ENCODE peak calls at places on chromosome 2, in five cellular contexts. One of them, this sample, is unnamed. For H3K4me1, the result is how much of the 10 kb centered on the place peaks cover.

GRCh38 chr2:22124003-22124402 is 1000.2 kb downstream of the TDRD15 start:
- DNase-seq in GM23248: no peak
- DNase-seq in HCT116: no peak
- DNase-seq in keratinocyte: no peak
- DNase-seq in PC-3: no peak
- DNase-seq in this sample: no peak

GRCh38 chr2:232890536-232890895 is 20.5 kb downstream of the SNORC start:
- DNase-seq in GM23248: no peak
- DNase-seq in HCT116: no peak
- DNase-seq in keratinocyte: no peak
- DNase-seq in PC-3: no peak
- DNase-seq in this sample: no peak

GRCh38 chr2:179861027-179861776 is at the start of gene ZNF385B:
- DNase-seq in GM23248: peak
- DNase-seq in HCT116: no peak
- DNase-seq in keratinocyte: no peak
- DNase-seq in PC-3: peak
- DNase-seq in this sample: peak

GRCh38 chr2:189580662-189581353 is at the start of gene SLC40A1:
- DNase-seq in GM23248: peak
- DNase-seq in HCT116: no peak
- DNase-seq in keratinocyte: no peak
- DNase-seq in PC-3: peak
- DNase-seq in this sample: peak

GRCh38 chr2:53452957-53453748 is 314.5 kb upstream of the CHAC2 start:
- DNase-seq in GM23248: no peak
- DNase-seq in HCT116: no peak
- DNase-seq in keratinocyte: no peak
- DNase-seq in PC-3: no peak
- DNase-seq in this sample: no peak

GRCh38 chr2:85611217-85611704 is 605 bp downstream of the C2orf68 start:
- DNase-seq in GM23248: peak
- DNase-seq in HCT116: no peak
- DNase-seq in keratinocyte: no peak
- DNase-seq in PC-3: no peak
- DNase-seq in this sample: no peak

GRCh38 chr2:10467401-10467800 is 19.3 kb upstream of the ODC1 start:
- DNase-seq in GM23248: no peak
- DNase-seq in HCT116: no peak
- DNase-seq in keratinocyte: no peak
- DNase-seq in PC-3: no peak
- DNase-seq in this sample: no peak

GRCh38 chr2:130372055-130372832 is 16.4 kb downstream of the PTPN18 start:
- DNase-seq in GM23248: peak
- DNase-seq in HCT116: peak
- DNase-seq in keratinocyte: peak
- DNase-seq in PC-3: no peak
- DNase-seq in this sample: peak

GRCh38 chr2:209772316-209772715 is 684 bp downstream of the UNC80 start:
- DNase-seq in GM23248: no peak
- DNase-seq in HCT116: no peak
- DNase-seq in keratinocyte: no peak
- DNase-seq in PC-3: no peak
- DNase-seq in this sample: no peak

GRCh38 chr2:121527009-121527682 is 3.5 kb upstream of the RNU4ATAC start:
- DNase-seq in GM23248: no peak
- DNase-seq in HCT116: no peak
- DNase-seq in keratinocyte: peak
- DNase-seq in PC-3: peak
- DNase-seq in this sample: peak

GRCh38 chr2:217105733-217106649 is 246.1 kb upstream of the TNP1 start:
- DNase-seq in GM23248: peak
- DNase-seq in HCT116: peak
- DNase-seq in keratinocyte: peak
- DNase-seq in PC-3: peak
- DNase-seq in this sample: peak

GRCh38 chr2:75260946-75261345 is 61.6 kb upstream of the TACR1 start:
- DNase-seq in GM23248: no peak
- DNase-seq in HCT116: no peak
- DNase-seq in keratinocyte: no peak
- DNase-seq in PC-3: no peak
- DNase-seq in this sample: no peak

GRCh38 chr2:20523053-20523452 is 76.2 kb downstream of the RHOB start:
- DNase-seq in GM23248: no peak
- DNase-seq in HCT116: no peak
- DNase-seq in keratinocyte: no peak
- DNase-seq in PC-3: no peak
- DNase-seq in this sample: no peak

GRCh38 chr2:130251865-130252620 is 53.8 kb upstream of the TUBA3E start:
- DNase-seq in GM23248: no peak
- DNase-seq in HCT116: no peak
- DNase-seq in keratinocyte: no peak
- DNase-seq in PC-3: no peak
- DNase-seq in this sample: no peak

GRCh38 chr2:225091336-225091735 is 49.1 kb upstream of the DOCK10 start:
- DNase-seq in GM23248: peak
- DNase-seq in HCT116: peak
- DNase-seq in keratinocyte: peak
- DNase-seq in PC-3: peak
- DNase-seq in this sample: peak

GRCh38 chr2:228017784-228018183 is 146.4 kb downstream of the DAW1 start:
- DNase-seq in GM23248: no peak
- DNase-seq in HCT116: no peak
- DNase-seq in keratinocyte: no peak
- DNase-seq in PC-3: no peak
- DNase-seq in this sample: no peak

GRCh38 chr2:96340493-96341414 is 5.2 kb downstream of the NCAPH start:
- DNase-seq in GM23248: peak
- DNase-seq in HCT116: no peak
- DNase-seq in keratinocyte: no peak
- DNase-seq in PC-3: peak
- DNase-seq in this sample: no peak

GRCh38 chr2:229350117-229350805 is 79.2 kb upstream of the PID1 start:
- DNase-seq in GM23248: peak
- DNase-seq in HCT116: no peak
- DNase-seq in keratinocyte: no peak
- DNase-seq in PC-3: peak
- DNase-seq in this sample: peak

GRCh38 chr2:173719471-173719870 is 245.7 kb downstream of the SP3 start:
- DNase-seq in GM23248: no peak
- DNase-seq in HCT116: no peak
- DNase-seq in keratinocyte: no peak
- DNase-seq in PC-3: no peak
- DNase-seq in this sample: no peak

GRCh38 chr2:45975752-45976517 is 321.3 kb upstream of the EPAS1 start:
- DNase-seq in GM23248: no peak
- DNase-seq in HCT116: no peak
- DNase-seq in keratinocyte: no peak
- DNase-seq in PC-3: no peak
- DNase-seq in this sample: no peak

GRCh38 chr2:39266139-39266805 is 22.5 kb upstream of the CDKL4 start:
- DNase-seq in GM23248: peak
- DNase-seq in HCT116: no peak
- DNase-seq in keratinocyte: no peak
- DNase-seq in PC-3: no peak
- DNase-seq in this sample: peak

GRCh38 chr2:60518567-60518966 is 34.9 kb downstream of the BCL11A start:
- DNase-seq in GM23248: peak
- DNase-seq in HCT116: no peak
- DNase-seq in keratinocyte: no peak
- DNase-seq in PC-3: no peak
- DNase-seq in this sample: no peak

GRCh38 chr2:74915743-74916142 is 42.7 kb upstream of the POLE4 start:
- DNase-seq in GM23248: no peak
- DNase-seq in HCT116: no peak
- DNase-seq in keratinocyte: no peak
- DNase-seq in PC-3: peak
- DNase-seq in this sample: peak

GRCh38 chr2:195252018-195252417 is 405.0 kb upstream of the SLC39A10 start:
- DNase-seq in GM23248: no peak
- DNase-seq in HCT116: no peak
- DNase-seq in keratinocyte: no peak
- DNase-seq in PC-3: no peak
- DNase-seq in this sample: no peak

GRCh38 chr2:202589582-202589949 is 45.2 kb upstream of the FAM117B start:
- DNase-seq in GM23248: no peak
- DNase-seq in HCT116: no peak
- DNase-seq in keratinocyte: no peak
- DNase-seq in PC-3: no peak
- DNase-seq in this sample: no peak

GRCh38 chr2:212863185-212863588 is 288.2 kb downstream of the IKZF2 start:
- DNase-seq in GM23248: peak
- DNase-seq in HCT116: peak
- DNase-seq in keratinocyte: no peak
- DNase-seq in PC-3: peak
- DNase-seq in this sample: peak

GRCh38 chr2:182240862-182241371 is 185.9 kb downstream of the PDE1A start:
- DNase-seq in GM23248: peak
- DNase-seq in HCT116: peak
- DNase-seq in keratinocyte: no peak
- DNase-seq in PC-3: peak
- DNase-seq in this sample: peak

GRCh38 chr2:203347375-203347774 is 19.2 kb downstream of the ABI2 start:
- DNase-seq in GM23248: no peak
- DNase-seq in HCT116: no peak
- DNase-seq in keratinocyte: no peak
- DNase-seq in PC-3: no peak
- DNase-seq in this sample: no peak

GRCh38 chr2:649461-650342 is 27.5 kb downstream of the TMEM18 start:
- DNase-seq in GM23248: no peak
- DNase-seq in HCT116: no peak
- DNase-seq in keratinocyte: no peak
- DNase-seq in PC-3: no peak
- DNase-seq in this sample: no peak

GRCh38 chr2:71348302-71348701 is 16.7 kb downstream of the ZNF638 start:
- DNase-seq in GM23248: peak
- DNase-seq in HCT116: no peak
- DNase-seq in keratinocyte: no peak
- DNase-seq in PC-3: peak
- DNase-seq in this sample: peak

GRCh38 chr2:7378642-7379041 is 461.4 kb downstream of the RNF144A start:
- DNase-seq in GM23248: no peak
- DNase-seq in HCT116: no peak
- DNase-seq in keratinocyte: no peak
- DNase-seq in PC-3: no peak
- DNase-seq in this sample: no peak

GRCh38 chr2:84309281-84309680 is 149.8 kb downstream of the SUCLG1 start:
- DNase-seq in GM23248: no peak
- DNase-seq in HCT116: no peak
- DNase-seq in keratinocyte: no peak
- DNase-seq in PC-3: no peak
- DNase-seq in this sample: no peak

GRCh38 chr2:193187816-193188215 is 993.1 kb upstream of the TMEFF2 start:
- DNase-seq in GM23248: peak
- DNase-seq in HCT116: no peak
- DNase-seq in keratinocyte: no peak
- DNase-seq in PC-3: no peak
- DNase-seq in this sample: no peak

GRCh38 chr2:10267036-10267435 is 35.7 kb upstream of the HPCAL1 start:
- DNase-seq in GM23248: no peak
- DNase-seq in HCT116: no peak
- DNase-seq in keratinocyte: no peak
- DNase-seq in PC-3: no peak
- DNase-seq in this sample: no peak

GRCh38 chr2:118841450-118841827 is 6.0 kb downstream of the EN1 start:
- DNase-seq in GM23248: no peak
- DNase-seq in HCT116: no peak
- DNase-seq in keratinocyte: no peak
- DNase-seq in PC-3: no peak
- DNase-seq in this sample: no peak

GRCh38 chr2:159124931-159125467 is 156.6 kb downstream of the TANC1 start:
- DNase-seq in GM23248: peak
- DNase-seq in HCT116: no peak
- DNase-seq in keratinocyte: no peak
- DNase-seq in PC-3: peak
- DNase-seq in this sample: no peak

GRCh38 chr2:45585267-45585861 is 25.7 kb downstream of the SRBD1 start:
- DNase-seq in GM23248: peak
- DNase-seq in HCT116: peak
- DNase-seq in keratinocyte: no peak
- DNase-seq in PC-3: peak
- DNase-seq in this sample: peak

GRCh38 chr2:8009010-8009597 is 672.8 kb upstream of the ID2 start:
- DNase-seq in GM23248: peak
- DNase-seq in HCT116: no peak
- DNase-seq in keratinocyte: no peak
- DNase-seq in PC-3: peak
- DNase-seq in this sample: no peak

GRCh38 chr2:2809771-2810170 is 478.7 kb upstream of the MYT1L start:
- DNase-seq in GM23248: no peak
- DNase-seq in HCT116: no peak
- DNase-seq in keratinocyte: no peak
- DNase-seq in PC-3: no peak
- DNase-seq in this sample: no peak
- H3K9ac ChIP-seq in GM23248: no peak
- H3K9ac ChIP-seq in HCT116: no peak
- H3K9ac ChIP-seq in keratinocyte: no peak
- H3K9ac ChIP-seq in PC-3: no peak
- H3K9ac ChIP-seq in this sample: no peak

GRCh38 chr2:136057023-136057801 is 60.7 kb downstream of the CXCR4 start:
- DNase-seq in GM23248: no peak
- DNase-seq in HCT116: no peak
- DNase-seq in keratinocyte: no peak
- DNase-seq in PC-3: no peak
- DNase-seq in this sample: no peak
- H3K4me1 ChIP-seq in GM23248: under half
- H3K4me1 ChIP-seq in HCT116: under half
- H3K4me1 ChIP-seq in keratinocyte: under half
- H3K4me1 ChIP-seq in PC-3: under half
- H3K4me1 ChIP-seq in this sample: under half

GRCh38 chr2:58428553-58429284 is 187.6 kb upstream of the FANCL start:
- DNase-seq in GM23248: peak
- DNase-seq in HCT116: no peak
- DNase-seq in keratinocyte: no peak
- DNase-seq in PC-3: no peak
- DNase-seq in this sample: peak
- TF ChIP-seq EZH2 in GM23248: no peak
- TF ChIP-seq EZH2 in HCT116: no peak
- TF ChIP-seq EZH2 in keratinocyte: peak
- TF ChIP-seq EZH2 in PC-3: no peak
- TF ChIP-seq EZH2 in this sample: no peak

GRCh38 chr2:164763431-164763830 is 78.2 kb downstream of the COBLL1 start:
- DNase-seq in GM23248: no peak
- DNase-seq in HCT116: no peak
- DNase-seq in keratinocyte: no peak
- DNase-seq in PC-3: no peak
- DNase-seq in this sample: no peak

GRCh38 chr2:164761737-164762460 is 79.7 kb downstream of the COBLL1 start:
- DNase-seq in GM23248: no peak
- DNase-seq in HCT116: no peak
- DNase-seq in keratinocyte: no peak
- DNase-seq in PC-3: peak
- DNase-seq in this sample: no peak

GRCh38 chr2:164756773-164757172 is 84.8 kb downstream of the COBLL1 start:
- DNase-seq in GM23248: no peak
- DNase-seq in HCT116: no peak
- DNase-seq in keratinocyte: no peak
- DNase-seq in PC-3: no peak
- DNase-seq in this sample: no peak

GRCh38 chr2:164754157-164755093 is 87.2 kb downstream of the COBLL1 start:
- DNase-seq in GM23248: no peak
- DNase-seq in HCT116: no peak
- DNase-seq in keratinocyte: no peak
- DNase-seq in PC-3: no peak
- DNase-seq in this sample: no peak

GRCh38 chr2:164757934-164758695 is 83.5 kb downstream of the COBLL1 start:
- DNase-seq in GM23248: peak
- DNase-seq in HCT116: no peak
- DNase-seq in keratinocyte: no peak
- DNase-seq in PC-3: peak
- DNase-seq in this sample: peak
- H3K9ac ChIP-seq in GM23248: no peak
- H3K9ac ChIP-seq in HCT116: no peak
- H3K9ac ChIP-seq in keratinocyte: no peak
- H3K9ac ChIP-seq in PC-3: no peak
- H3K9ac ChIP-seq in this sample: no peak